ENCODE peak calls at places on chromosomes 1 and 21, in nine cellular contexts. T is CD8-positive, alpha-beta T cell; M is H1; S is neural crest cell; I is AG04449; J is D721Med; O is osteocyte; Y is colonic mucosa; Q is MCF 10A. R is an unnamed sample.

GRCh38 chr21:15010645-15011044 is 54.2 kb downstream of the NRIP1 start:
- DNase-seq in T (no peak), M (no peak), S (no peak), I (no peak), J (no peak), O (no peak), Y (no peak), Q (no peak), R (no peak)

GRCh38 chr1:61486783-61487505 is 238.0 kb downstream of the TM2D1 start:
- DNase-seq in T (no peak), M (no peak), S (no peak), I (no peak), J (no peak), O (no peak), Y (no peak), Q (no peak), R (no peak)

GRCh38 chr1:208185801-208186201 is 58.4 kb downstream of the PLXNA2 start:
- DNase-seq in T (no peak), M (no peak), S (no peak), I (no peak), J (no peak), O (no peak), Y (no peak), Q (peak), R (no peak)

GRCh38 chr1:184296466-184297243 is 90.2 kb upstream of the C1orf21 start:
- DNase-seq in T (no peak), M (no peak), S (no peak), I (peak), J (no peak), O (no peak), Y (peak), Q (peak), R (peak)

GRCh38 chr21:39971961-39972360 is 104.7 kb downstream of the PCP4 start:
- DNase-seq in T (no peak), M (no peak), S (no peak), I (no peak), J (no peak), O (no peak), Y (no peak), Q (no peak), R (no peak)

GRCh38 chr1:5826601-5827000 is 165.6 kb downstream of the NPHP4 start:
- DNase-seq in T (no peak), M (no peak), S (no peak), I (no peak), J (no peak), O (no peak), Y (no peak), Q (no peak), R (no peak)

GRCh38 chr1:226640737-226641136 is 92.2 kb downstream of the STUM start:
- DNase-seq in T (no peak), M (no peak), S (no peak), I (no peak), J (no peak), O (no peak), Y (no peak), Q (no peak), R (no peak)

GRCh38 chr1:159068877-159069276 is 7.7 kb downstream of the AIM2 start:
- DNase-seq in T (no peak), M (no peak), S (no peak), I (no peak), J (no peak), O (no peak), Y (no peak), Q (peak), R (no peak)

GRCh38 chr1:37926061-37926924 is 20.6 kb downstream of the INPP5B start:
- DNase-seq in T (no peak), M (no peak), S (no peak), I (no peak), J (no peak), O (no peak), Y (no peak), Q (no peak), R (no peak)

GRCh38 chr1:39854738-39855137 is 28.6 kb downstream of the TRIT1 start:
- DNase-seq in T (no peak), M (no peak), S (no peak), I (no peak), J (no peak), O (no peak), Y (no peak), Q (no peak), R (no peak)

GRCh38 chr1:54488831-54489626 is 59.0 kb upstream of the ACOT11 start:
- DNase-seq in T (peak), M (peak), S (peak), I (no peak), J (peak), O (peak), Y (peak), Q (peak), R (peak)

GRCh38 chr1:58654322-58654721 is 45.5 kb downstream of the MYSM1 start:
- DNase-seq in T (no peak), M (no peak), S (no peak), I (no peak), J (no peak), O (no peak), Y (no peak), Q (no peak), R (no peak)

GRCh38 chr21:19781881-19782652 is 1216.1 kb upstream of the NCAM2 start:
- DNase-seq in T (no peak), M (peak), S (no peak), I (no peak), J (no peak), O (no peak), Y (no peak), Q (no peak), R (no peak)

GRCh38 chr1:242239394-242239793 is 240.5 kb upstream of the MAP1LC3C start:
- DNase-seq in T (no peak), M (no peak), S (no peak), I (no peak), J (no peak), O (no peak), Y (no peak), Q (no peak), R (no peak)

GRCh38 chr1:173554089-173554488 is 48.8 kb downstream of the SLC9C2 start:
- DNase-seq in T (no peak), M (no peak), S (no peak), I (no peak), J (no peak), O (no peak), Y (peak), Q (no peak), R (no peak)

GRCh38 chr1:171110485-171111340 is 20.0 kb downstream of the FMO3 start:
- DNase-seq in T (no peak), M (no peak), S (no peak), I (no peak), J (no peak), O (no peak), Y (no peak), Q (no peak), R (no peak)

GRCh38 chr1:61142726-61143500 is 60.6 kb downstream of the NFIA start:
- DNase-seq in T (no peak), M (no peak), S (no peak), I (no peak), J (no peak), O (no peak), Y (peak), Q (peak), R (no peak)

GRCh38 chr1:210663730-210664573 is 335.2 kb downstream of the HHAT start:
- DNase-seq in T (no peak), M (no peak), S (no peak), I (no peak), J (no peak), O (no peak), Y (no peak), Q (no peak), R (no peak)
- TF ChIP-seq CTCF in T (no peak), M (no peak), S (no peak), I (no peak), J (no peak), O (no peak), Y (no peak), Q (no peak), R (no peak)

GRCh38 chr1:48291421-48291820 is 68.9 kb downstream of the SLC5A9 start:
- DNase-seq in T (no peak), M (no peak), S (no peak), I (no peak), J (no peak), O (no peak), Y (no peak), Q (no peak), R (no peak)

GRCh38 chr1:48285525-48285924 is 63.0 kb downstream of the SLC5A9 start:
- DNase-seq in T (no peak), M (no peak), S (no peak), I (no peak), J (no peak), O (no peak), Y (no peak), Q (peak), R (no peak)
- TF ChIP-seq CTCF in T (no peak), M (no peak), S (no peak), I (no peak), J (no peak), O (no peak), Y (no peak), Q (no peak), R (no peak)

GRCh38 chr1:91502882-91503184 is 2.2 kb downstream of the CDC7 start:
- DNase-seq in T (no peak), M (no peak), S (no peak), I (no peak), J (no peak), O (no peak), Y (no peak), Q (peak), R (no peak)
- TF ChIP-seq CTCF in T (no peak), M (no peak), S (peak), I (no peak), J (peak), O (peak), Y (no peak), Q (no peak), R (no peak)

GRCh38 chr1:190323530-190323929 is 154.1 kb downstream of the BRINP3 start:
- DNase-seq in T (no peak), M (no peak), S (no peak), I (no peak), J (no peak), O (no peak), Y (no peak), Q (no peak), R (no peak)

DNA sequence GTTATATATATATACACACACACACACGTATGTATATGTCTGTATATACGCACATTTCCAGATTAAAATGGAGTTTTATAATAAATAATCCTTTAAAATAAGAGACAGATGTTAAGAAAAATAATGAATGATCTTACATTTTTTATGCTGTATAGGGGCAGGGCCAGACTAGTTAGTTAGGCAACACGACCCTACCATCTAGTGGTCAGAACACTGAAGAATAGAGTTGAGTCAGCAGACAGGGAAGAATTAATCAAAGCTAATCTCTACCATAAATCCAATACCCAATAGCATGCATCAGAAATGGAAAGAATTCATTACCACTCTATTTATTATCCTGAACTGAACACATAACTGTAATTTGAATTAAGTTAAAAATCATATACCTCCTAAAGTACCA is 156.7 kb downstream of the BRINP3 start:
- DNase-seq in T (no peak), M (no peak), S (no peak), I (peak), J (no peak), O (no peak), Y (no peak), Q (peak), R (no peak)
- TF ChIP-seq CTCF in T (no peak), M (peak), S (peak), I (peak), J (peak), O (peak), Y (no peak), Q (peak), R (no peak)

DNA sequence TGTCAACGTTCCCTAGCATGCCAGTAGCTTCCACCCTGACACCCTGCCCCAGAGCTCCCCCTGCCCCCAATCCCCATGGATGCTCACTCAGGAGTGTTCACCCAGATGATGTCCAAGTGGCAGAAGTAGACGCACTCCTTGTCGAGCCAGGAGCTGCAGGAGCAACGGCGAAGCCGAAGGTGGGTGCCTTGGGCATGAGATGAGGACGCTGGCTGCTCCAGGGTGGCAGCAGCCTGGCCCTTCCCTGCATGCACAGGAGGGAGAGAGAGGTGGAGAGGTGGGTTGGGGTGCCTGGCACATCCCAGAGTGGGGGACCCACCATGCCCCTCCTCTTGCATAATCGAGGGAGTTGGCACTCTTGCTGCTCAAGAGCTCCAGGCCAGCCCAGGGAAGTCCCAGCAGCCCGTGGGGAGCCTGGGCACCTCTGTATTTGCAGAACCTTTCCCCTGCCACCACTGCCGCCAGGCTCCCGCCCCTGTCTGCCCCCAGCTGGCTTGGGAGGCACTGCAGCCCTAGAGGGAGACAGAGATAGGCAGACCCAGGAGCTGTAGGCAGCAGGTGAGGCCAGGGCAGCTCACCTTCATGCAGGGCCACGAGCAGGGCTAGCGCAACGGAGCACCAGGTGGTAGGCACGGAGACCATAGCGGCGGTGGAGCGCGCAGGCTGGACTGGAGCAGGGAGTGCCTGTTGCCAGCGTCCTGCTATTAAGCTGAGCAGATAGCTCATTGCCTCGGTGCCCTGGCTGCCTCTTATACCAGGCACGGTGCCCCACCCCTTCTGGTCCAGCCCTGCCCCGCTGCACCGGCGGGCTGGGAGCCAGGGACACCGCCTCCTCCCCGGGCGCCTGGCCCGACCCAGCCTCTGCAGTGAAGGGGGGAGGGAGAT is at the start of gene EDN2:
- DNase-seq in T (no peak), M (no peak), S (no peak), I (no peak), J (no peak), O (no peak), Y (peak), Q (peak), R (peak)
- TF ChIP-seq CTCF in T (no peak), M (peak), S (peak), I (peak), J (peak), O (peak), Y (peak), Q (no peak), R (peak)

DNA sequence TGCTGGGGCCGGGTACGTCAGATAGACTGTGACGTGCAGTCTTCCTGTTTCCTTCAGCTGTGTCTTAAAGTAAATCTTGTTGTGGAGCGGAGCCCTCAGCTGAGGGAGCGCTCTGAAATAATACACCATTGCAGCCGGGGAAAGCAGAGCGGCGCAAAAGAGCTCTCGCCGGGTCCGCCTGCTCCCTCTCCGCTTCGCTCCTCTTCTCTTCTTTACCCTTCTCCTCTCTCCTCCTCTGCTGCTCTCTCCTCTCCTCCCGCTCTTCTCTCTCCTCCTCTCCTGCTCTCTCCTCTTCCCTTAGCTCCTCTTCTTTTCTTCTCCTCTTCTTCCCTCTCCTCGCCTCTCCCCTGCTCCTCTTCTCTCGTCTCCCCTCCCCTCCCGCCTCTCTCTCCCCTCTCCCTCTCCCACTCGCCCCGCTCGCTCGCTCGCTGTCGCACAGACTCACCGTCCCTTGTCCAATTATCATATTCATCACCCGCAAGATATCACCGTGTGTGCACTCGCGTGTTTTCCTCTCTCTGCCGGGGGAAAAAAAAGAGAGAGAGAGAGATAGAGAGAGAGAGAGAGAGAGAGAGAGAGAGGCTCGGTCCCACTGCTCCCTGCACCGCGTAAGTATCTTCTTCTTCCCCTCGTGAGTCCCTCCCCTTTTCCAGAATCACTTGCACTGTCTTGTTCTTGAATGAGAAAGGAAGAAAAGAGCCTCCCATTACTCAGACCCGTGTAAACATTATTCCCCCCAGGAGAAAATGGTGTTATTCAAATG is at the start of gene PROX1:
- DNase-seq in T (peak), M (no peak), S (peak), I (peak), J (no peak), O (no peak), Y (peak), Q (peak), R (peak)
- TF ChIP-seq CTCF in T (no peak), M (no peak), S (peak), I (no peak), J (peak), O (peak), Y (no peak), Q (no peak), R (no peak)

DNA sequence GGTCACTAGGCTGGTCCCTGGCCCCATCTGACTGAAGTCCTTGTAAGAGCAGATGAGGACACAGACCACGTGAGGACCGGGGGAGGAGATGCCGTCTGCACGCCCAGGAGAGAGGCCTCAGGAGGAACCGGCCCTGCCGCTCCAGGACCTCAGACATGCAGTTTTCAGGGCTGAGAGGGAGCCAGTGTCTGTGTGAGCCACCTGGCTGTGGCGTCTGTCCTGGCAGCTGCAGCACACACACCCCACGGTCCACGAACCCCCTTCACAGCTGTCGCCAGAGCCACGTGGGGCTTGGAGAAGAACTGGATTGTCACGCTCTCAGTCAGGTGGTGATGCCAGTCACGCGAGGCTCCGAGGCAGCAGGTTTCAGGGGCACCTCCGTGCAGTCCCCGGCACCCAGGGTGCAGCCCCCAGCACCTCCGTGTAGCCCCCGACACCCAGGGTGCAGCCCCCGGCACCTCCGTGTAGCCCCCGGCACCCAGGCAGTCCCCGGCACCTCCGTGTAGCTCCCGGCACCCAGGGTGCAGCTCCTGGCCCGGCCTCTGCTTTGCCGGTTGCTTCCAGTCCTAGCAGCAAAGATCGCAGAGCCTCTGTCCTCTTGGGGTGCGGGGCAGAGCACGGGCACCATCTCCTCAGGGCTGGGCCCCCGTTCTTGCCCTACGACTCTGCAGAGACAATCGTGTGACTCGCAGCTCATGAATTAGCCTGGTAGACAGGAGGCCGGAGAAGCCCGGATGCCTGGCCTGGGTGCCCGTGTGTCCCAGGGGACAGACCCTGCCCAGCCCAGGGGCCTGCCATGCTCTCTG is 19.0 kb upstream of the SUMO3 start:
- DNase-seq in T (no peak), M (no peak), S (no peak), I (no peak), J (no peak), O (no peak), Y (no peak), Q (no peak), R (peak)
- TF ChIP-seq CTCF in T (no peak), M (no peak), S (no peak), I (no peak), J (no peak), O (no peak), Y (no peak), Q (no peak), R (no peak)

GRCh38 chr1:68049941-68050878 is at the start of gene DIRAS3:
- DNase-seq in T (no peak), M (no peak), S (no peak), I (no peak), J (no peak), O (no peak), Y (peak), Q (peak), R (no peak)

GRCh38 chr1:68047659-68048026 is 2.8 kb downstream of the DIRAS3 start:
- DNase-seq in T (no peak), M (no peak), S (no peak), I (no peak), J (no peak), O (no peak), Y (no peak), Q (no peak), R (no peak)

GRCh38 chr1:68046423-68046822 is 4.0 kb downstream of the DIRAS3 start:
- DNase-seq in T (no peak), M (no peak), S (no peak), I (no peak), J (no peak), O (no peak), Y (no peak), Q (no peak), R (no peak)

GRCh38 chr1:68046885-68047658 is 3.4 kb downstream of the DIRAS3 start:
- DNase-seq in T (no peak), M (no peak), S (no peak), I (no peak), J (no peak), O (no peak), Y (no peak), Q (no peak), R (no peak)

GRCh38 chr1:68051475-68051874 is 1.0 kb upstream of the DIRAS3 start:
- DNase-seq in T (no peak), M (no peak), S (peak), I (no peak), J (no peak), O (no peak), Y (peak), Q (no peak), R (no peak)
- TF ChIP-seq CTCF in T (no peak), M (peak), S (peak), I (peak), J (peak), O (peak), Y (no peak), Q (no peak), R (no peak)

DNA sequence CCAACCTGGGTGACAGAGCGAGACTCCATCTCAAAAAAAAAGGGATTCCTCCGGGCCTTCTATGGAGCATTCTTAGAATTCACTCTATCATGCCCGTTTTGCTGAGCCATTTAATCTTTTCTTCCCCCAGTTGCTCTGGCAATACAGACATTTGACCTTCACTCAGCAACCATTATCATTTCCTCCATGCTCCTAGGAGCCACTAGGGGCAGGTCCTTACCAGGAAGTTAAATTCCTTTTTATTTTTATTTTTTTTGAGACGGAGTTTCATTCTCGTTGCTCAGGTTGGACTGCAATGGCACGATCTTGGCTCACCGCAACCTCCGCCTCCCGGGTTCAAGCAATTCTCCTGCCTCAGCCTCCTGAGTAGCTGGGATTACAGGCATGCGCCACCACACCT is 9.7 kb upstream of the CGN start:
- DNase-seq in T (no peak), M (no peak), S (no peak), I (no peak), J (no peak), O (no peak), Y (no peak), Q (no peak), R (no peak)
- TF ChIP-seq CTCF in T (no peak), M (peak), S (peak), I (no peak), J (no peak), O (no peak), Y (peak), Q (no peak), R (peak)

R was measured in Peyer's patch.